ENCODE peak calls at places on chromosome 20, in ten cellular contexts. G is GM23248; D is endothelial cell of umbilical vein; Q is uterus; Z is hepatocyte; N is MM.1S; S is HL-60; B is CD4-positive, alpha-beta T cell; L is dorsolateral prefrontal cortex; V is CD8-positive, alpha-beta T cell. M is an unnamed sample.

GRCh38 chr20:26205350-26205749 is 508.7 kb upstream of the ZNF337 start:
- DNase-seq in G (no peak), D (no peak), Q (no peak), Z (no peak), N (no peak), S (no peak), B (no peak), L (no peak), V (no peak), M (no peak)

GRCh38 chr20:48769111-48769879 is 58.5 kb downstream of the PREX1 start:
- DNase-seq in G (no peak), D (no peak), Q (no peak), Z (no peak), N (no peak), S (peak; percentile 73), B (peak; percentile 83), L (no peak), V (peak; percentile 85), M (peak; percentile 51)

GRCh38 chr20:37383229-37383989 is 37.5 kb downstream of the SRC start:
- DNase-seq in G (peak; percentile 88), D (peak; percentile 66), Q (peak; percentile 27), Z (peak; percentile 28), N (no peak), S (no peak), B (no peak), L (no peak), V (no peak), M (peak; percentile 35)

GRCh38 chr20:35269055-35269781 is 8.7 kb downstream of the MMP24OS start:
- DNase-seq in G (peak; percentile 77), D (peak; percentile 66), Q (peak; percentile 62), Z (peak; percentile 82), N (no peak), S (no peak), B (peak; percentile 33), L (peak; percentile 55), V (peak; percentile 55), M (no peak)

GRCh38 chr20:33419140-33419974 is 18.0 kb upstream of the CDK5RAP1 start:
- DNase-seq in G (no peak), D (no peak), Q (peak; percentile 45), Z (peak; percentile 50), N (no peak), S (no peak), B (no peak), L (no peak), V (no peak), M (no peak)

GRCh38 chr20:10447028-10447427 is 11.9 kb downstream of the SLX4IP start:
- DNase-seq in G (peak; percentile 70), D (peak; percentile 66), Q (no peak), Z (no peak), N (peak; percentile 88), S (peak; percentile 70), B (peak; percentile 12), L (no peak), V (peak; percentile 34), M (peak; percentile 47)

GRCh38 chr20:18705906-18706305 is 107.7 kb upstream of the SCP2D1 start:
- DNase-seq in G (no peak), D (no peak), Q (no peak), Z (no peak), N (no peak), S (no peak), B (no peak), L (no peak), V (no peak), M (no peak)

GRCh38 chr20:2814587-2815051 is at the start of gene C20orf141:
- DNase-seq in G (peak; percentile 99), D (peak; percentile 40), Q (peak; percentile 63), Z (peak; percentile 77), N (no peak), S (no peak), B (no peak), L (no peak), V (no peak), M (no peak)

GRCh38 chr20:61371501-61372150 is 119.6 kb downstream of the CDH4 start:
- DNase-seq in G (no peak), D (no peak), Q (no peak), Z (no peak), N (no peak), S (no peak), B (no peak), L (no peak), V (no peak), M (no peak)
- H3K27me3 ChIP-seq in G (no peaks in the 10 kb centered on the region), D (no peaks in the 10 kb centered on the region), Q (no peaks in the 10 kb centered on the region), Z (no peaks in the 10 kb centered on the region), N (peaks cover 67% of the 10 kb centered on the region), S (no peaks in the 10 kb centered on the region), B (no peaks in the 10 kb centered on the region), L (no peaks in the 10 kb centered on the region), V (no peaks in the 10 kb centered on the region), M (no peaks in the 10 kb centered on the region)

GRCh38 chr20:8388707-8389106 is 256.6 kb downstream of the PLCB1 start:
- DNase-seq in G (peak; percentile 46), D (no peak), Q (no peak), Z (no peak), N (no peak), S (no peak), B (no peak), L (no peak), V (no peak), M (no peak)

GRCh38 chr20:8390500-8390899 is 258.4 kb downstream of the PLCB1 start:
- DNase-seq in G (no peak), D (no peak), Q (no peak), Z (no peak), N (no peak), S (no peak), B (no peak), L (no peak), V (no peak), M (no peak)

GRCh38 chr20:8389381-8390368 is 257.6 kb downstream of the PLCB1 start:
- DNase-seq in G (peak; percentile 67), D (peak; percentile 61), Q (no peak), Z (peak; percentile 66), N (peak; percentile 45), S (peak; percentile 15), B (no peak), L (no peak), V (no peak), M (no peak)

GRCh38 chr20:8394308-8394945 is 262.4 kb downstream of the PLCB1 start:
- DNase-seq in G (peak; percentile 83), D (no peak), Q (no peak), Z (no peak), N (peak; percentile 23), S (peak; percentile 97), B (no peak), L (no peak), V (no peak), M (no peak)

DNA sequence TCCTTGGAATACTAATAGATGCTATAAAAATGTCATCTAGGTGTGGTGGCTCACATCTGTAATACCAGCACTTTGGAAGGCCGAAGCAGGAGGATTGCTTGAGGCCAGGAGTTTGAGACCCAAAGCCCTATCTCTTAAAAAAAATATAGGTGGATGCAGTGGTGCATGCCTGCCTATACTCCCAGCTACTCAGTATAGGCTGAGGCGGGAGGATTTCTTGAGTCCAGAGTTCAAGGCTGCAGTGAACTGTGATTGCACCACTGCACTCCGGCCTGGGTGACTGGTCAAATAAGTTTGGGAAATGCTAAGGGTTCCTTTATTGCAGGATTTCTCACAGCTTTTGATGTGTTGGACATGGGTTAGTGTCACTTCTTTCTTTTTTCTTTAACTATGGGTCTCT is 261.3 kb downstream of the PLCB1 start:
- DNase-seq in G (no peak), D (no peak), Q (no peak), Z (no peak), N (no peak), S (no peak), B (no peak), L (no peak), V (no peak), M (no peak)
- H3K27me3 ChIP-seq in G (no peaks in the 10 kb centered on the region), D (no peaks in the 10 kb centered on the region), Q (no peaks in the 10 kb centered on the region), Z (no peaks in the 10 kb centered on the region), N (no peaks in the 10 kb centered on the region), S (no peaks in the 10 kb centered on the region), B (no peaks in the 10 kb centered on the region), L (no peaks in the 10 kb centered on the region), V (no peaks in the 10 kb centered on the region), M (no peaks in the 10 kb centered on the region)

GRCh38 chr20:23232679-23233308 is 117.8 kb upstream of the NXT1 start:
- DNase-seq in G (no peak), D (no peak), Q (no peak), Z (peak; percentile 62), N (no peak), S (no peak), B (no peak), L (no peak), V (no peak), M (no peak)
- H3K27me3 ChIP-seq in G (no peaks in the 10 kb centered on the region), D (peaks cover 2% of the 10 kb centered on the region), Q (no peaks in the 10 kb centered on the region), Z (no peaks in the 10 kb centered on the region), N (no peaks in the 10 kb centered on the region), S (no peaks in the 10 kb centered on the region), B (no peaks in the 10 kb centered on the region), L (no peaks in the 10 kb centered on the region), V (no peaks in the 10 kb centered on the region), M (no peaks in the 10 kb centered on the region)

GRCh38 chr20:46830886-46831632 is 63.6 kb upstream of the EYA2 start:
- DNase-seq in G (no peak), D (no peak), Q (no peak), Z (no peak), N (no peak), S (no peak), B (no peak), L (no peak), V (no peak), M (no peak)
- H3K27me3 ChIP-seq in G (no peaks in the 10 kb centered on the region), D (no peaks in the 10 kb centered on the region), Q (no peaks in the 10 kb centered on the region), Z (peaks cover 2% of the 10 kb centered on the region), N (no peaks in the 10 kb centered on the region), S (no peaks in the 10 kb centered on the region), B (peaks cover 10% of the 10 kb centered on the region), L (peaks cover 4% of the 10 kb centered on the region), V (no peaks in the 10 kb centered on the region), M (no peaks in the 10 kb centered on the region)